ENCODE peak calls at places on chromosome 15, in four cellular contexts. X is esophagus muscularis mucosa, Z is sigmoid colon, B is H1. F is an unnamed sample.

GRCh38 chr15:44779761-44780160 is 43.4 kb downstream of the TRIM69 start:
- DNase-seq in B (no peak), X (no peak), Z (no peak), F (no peak)

GRCh38 chr15:83062768-83063180 is 4.3 kb downstream of the BTBD1 start:
- DNase-seq in B (no peak), X (no peak), Z (no peak), F (no peak)

GRCh38 chr15:38260077-38260476 is 7.4 kb downstream of the SPRED1 start:
- DNase-seq in X (no peak), B (no peak), Z (no peak), F (no peak)

GRCh38 chr15:73681856-73682596 is 2.2 kb upstream of the CD276 start:
- DNase-seq in B (no peak), X (no peak), Z (no peak), F (no peak)

GRCh38 chr15:44598892-44599291 is 61.9 kb downstream of the EIF3J start:
- DNase-seq in B (no peak), X (no peak), Z (no peak), F (no peak)

GRCh38 chr15:40353697-40354096 is 2.9 kb downstream of the PHGR1 start:
- DNase-seq in B (no peak), Z (peak), X (no peak), F (peak)

GRCh38 chr15:73923156-73923487 is 3.1 kb upstream of the LOXL1 start:
- DNase-seq in Z (no peak), B (no peak), X (no peak), F (no peak)

GRCh38 chr15:57890351-57890750 is 175.2 kb downstream of the ALDH1A2 start:
- DNase-seq in B (no peak), Z (no peak), X (no peak), F (no peak)

GRCh38 chr15:96329403-96329981 is 1.0 kb upstream of the NR2F2 start:
- DNase-seq in Z (no peak), B (no peak), X (no peak), F (no peak)

GRCh38 chr15:34987623-34987981 is 485 bp downstream of the ZNF770 start:
- DNase-seq in X (no peak), B (no peak), Z (no peak), F (no peak)

GRCh38 chr15:87345955-87346354 is 910.6 kb downstream of the NTRK3 start:
- DNase-seq in X (no peak), Z (no peak), B (no peak), F (no peak)

GRCh38 chr15:71444866-71445590 is 329.8 kb downstream of the THSD4 start:
- DNase-seq in X (no peak), Z (no peak), B (no peak), F (no peak)

GRCh38 chr15:80875568-80875967 is 96.4 kb downstream of the CEMIP start:
- DNase-seq in B (no peak), X (no peak), Z (no peak), F (no peak)

GRCh38 chr15:95169701-95170459 is 938.5 kb downstream of the MCTP2 start:
- DNase-seq in X (no peak), Z (peak), B (no peak), F (peak)

GRCh38 chr15:36622247-36622795 is 42.9 kb downstream of the CDIN1 start:
- DNase-seq in B (no peak), Z (no peak), X (no peak), F (no peak)

GRCh38 chr15:40932146-40932545 is 3.0 kb downstream of the DLL4 start:
- DNase-seq in X (no peak), Z (no peak), B (no peak), F (peak)

DNA sequence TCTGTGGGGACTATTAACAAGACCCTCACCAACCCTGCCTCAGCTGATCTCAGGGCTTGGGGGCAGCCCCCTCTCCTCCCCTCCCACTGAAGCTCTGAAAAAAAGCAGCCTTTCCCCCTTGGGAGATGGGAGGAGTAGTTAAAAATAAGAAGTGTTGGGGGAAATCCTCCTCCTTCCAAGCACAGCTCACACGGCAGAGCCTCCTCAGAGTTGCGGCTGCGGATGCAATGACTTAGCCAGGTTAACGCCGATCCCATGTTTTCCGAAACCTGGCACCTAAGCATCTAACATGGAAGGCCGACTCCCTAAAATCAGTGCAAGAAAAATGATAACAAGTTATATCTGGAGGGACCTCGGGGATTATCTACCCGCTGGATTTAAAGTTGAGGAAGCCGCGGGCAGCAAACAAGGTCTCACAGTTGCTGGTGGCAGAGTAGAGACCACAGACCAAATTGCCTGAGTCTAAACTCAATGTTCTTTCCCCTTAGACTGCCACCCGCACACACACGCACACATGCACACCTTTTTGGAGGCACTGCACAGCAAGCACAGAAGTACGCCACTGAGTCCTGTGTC is 1.1 kb upstream of the TPM1 start:
- DNase-seq in Z (no peak), B (no peak), X (no peak), F (no peak)
- TF ChIP-seq EP300 in Z (no peak), B (no peak), X (no peak), F (no peak)

DNA sequence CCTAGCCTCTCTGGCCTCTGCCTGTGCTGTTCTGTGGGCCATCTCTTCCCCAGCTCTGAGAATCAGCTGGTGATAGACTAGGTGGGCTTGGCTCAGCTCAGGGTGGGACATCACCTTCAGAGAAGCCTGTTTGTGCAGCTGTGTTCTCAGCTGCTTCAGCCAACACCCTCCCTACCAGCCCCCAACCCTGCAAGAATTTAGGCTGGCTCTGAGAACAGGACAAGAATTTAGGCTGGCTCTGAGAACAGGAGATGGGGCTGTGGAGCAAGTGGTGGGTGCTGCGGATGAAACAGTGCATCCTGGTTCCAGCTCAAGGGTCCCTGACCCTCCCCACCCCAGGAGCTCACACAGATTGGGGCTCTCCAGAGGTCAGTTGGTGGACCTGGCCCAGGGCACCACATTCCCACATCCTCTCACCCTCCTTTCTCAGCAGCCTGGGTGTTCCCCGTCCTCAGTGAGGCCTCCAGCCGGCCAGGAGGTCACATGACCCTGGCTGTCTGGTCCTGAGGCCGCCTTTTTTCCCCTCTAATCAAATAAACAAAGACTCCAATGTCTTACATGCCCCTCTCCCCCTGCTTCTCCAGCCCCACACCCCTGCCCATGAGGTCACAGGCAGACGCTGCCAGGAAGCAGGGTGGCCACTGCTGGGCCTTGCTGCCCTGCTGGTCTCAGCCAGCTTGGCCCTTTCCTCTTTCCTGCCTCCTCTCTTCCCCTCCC is 14.9 kb downstream of the PLEKHO2 start:
- DNase-seq in Z (peak), X (no peak), B (no peak), F (no peak)
- TF ChIP-seq EP300 in Z (no peak), X (no peak), B (no peak), F (no peak)

DNA sequence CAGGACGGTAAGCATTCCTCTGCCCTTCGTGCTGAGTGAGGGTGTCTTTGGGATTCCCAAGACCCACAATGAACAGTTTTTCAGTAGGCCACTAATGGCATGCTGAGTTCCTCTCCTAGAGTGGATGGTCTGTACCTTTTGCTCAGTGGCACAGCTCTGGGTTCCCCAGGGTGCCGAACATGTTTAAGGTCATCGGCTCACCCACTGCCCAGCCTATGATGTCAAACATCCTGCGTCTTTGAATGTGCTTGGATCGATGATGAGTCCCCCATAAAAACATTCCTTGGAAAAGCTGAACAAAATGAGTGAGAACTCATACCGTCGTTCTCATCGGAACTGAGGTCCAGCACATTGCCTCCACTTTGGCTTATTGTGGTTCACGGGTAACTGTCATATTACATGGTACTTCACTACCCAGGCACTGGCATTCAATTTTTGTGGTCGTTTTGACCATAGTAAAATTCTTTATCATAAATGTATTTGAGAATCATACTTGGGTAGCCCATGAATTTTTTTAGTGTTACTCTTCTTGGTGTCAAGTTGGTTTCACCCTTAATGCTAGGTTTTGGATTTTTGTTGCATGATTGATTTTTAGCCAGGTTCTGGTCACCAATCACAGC is 118.2 kb downstream of the SNRPN start:
- DNase-seq in Z (no peak), B (no peak), X (no peak), F (no peak)
- TF ChIP-seq EP300 in Z (no peak), B (no peak), X (no peak), F (no peak)

DNA sequence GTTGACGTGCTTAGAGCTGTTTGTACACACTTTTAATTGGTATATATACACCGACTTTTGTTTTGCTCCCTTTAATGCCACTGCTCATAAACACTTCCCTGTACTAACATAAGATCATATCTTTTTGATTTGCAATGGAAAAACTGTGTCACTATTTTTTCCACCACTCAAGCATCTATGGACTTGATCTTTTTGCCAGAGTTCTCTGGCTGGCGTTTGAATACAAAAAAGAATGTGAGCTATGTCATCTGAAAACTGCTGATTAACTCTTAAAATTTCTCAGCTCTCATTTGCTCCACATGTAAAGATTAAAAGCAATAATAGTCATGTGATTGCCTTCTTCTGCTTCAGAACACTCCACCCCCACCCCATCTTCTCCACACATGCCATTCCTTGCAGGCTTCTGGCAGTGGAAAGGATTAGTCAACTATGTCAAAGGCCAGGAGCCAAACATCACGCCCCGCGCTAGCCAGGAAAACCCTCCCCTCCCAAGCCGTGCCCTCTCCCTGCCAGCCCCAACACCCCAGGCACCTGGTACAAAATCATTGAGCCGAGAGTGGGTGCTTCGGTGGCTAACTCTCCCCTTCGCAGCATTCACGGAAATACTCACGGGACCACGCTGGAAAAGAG is 123.4 kb upstream of the MEF2A start:
- DNase-seq in X (peak), B (no peak), Z (peak), F (peak)
- TF ChIP-seq EP300 in X (no peak), B (no peak), Z (no peak), F (no peak)

DNA sequence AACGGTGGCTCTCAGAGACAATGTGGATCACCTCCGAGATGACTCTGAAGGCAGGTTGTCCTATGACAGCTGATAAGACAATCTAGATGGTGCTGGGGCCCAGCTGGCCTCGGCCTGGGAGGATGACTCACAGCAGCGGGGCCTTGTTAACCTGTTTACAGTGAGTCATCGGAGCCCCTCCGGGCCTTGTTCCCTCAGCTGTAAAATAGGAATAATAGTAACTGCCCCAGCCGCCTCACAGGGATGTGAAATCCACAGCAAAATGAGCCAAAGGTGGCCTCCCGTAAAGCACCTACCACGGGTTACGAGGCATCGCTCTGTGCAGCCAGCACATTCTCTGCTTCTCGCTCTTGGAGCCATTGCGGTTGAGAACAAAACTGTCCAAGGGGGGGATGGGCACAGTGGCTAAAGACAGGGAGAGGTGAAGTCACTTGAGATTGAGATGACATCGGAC is 88.6 kb upstream of the RASGRF1 start:
- DNase-seq in X (no peak), B (no peak), Z (no peak), F (no peak)
- TF ChIP-seq EP300 in X (no peak), B (no peak), Z (no peak), F (no peak)

F was measured in transverse colon.